ENCODE peak calls at places on chromosome 15, in seven cellular contexts. Y, G, I, M, K, W and R are unnamed samples.

GRCh38 chr15:69727257-69727924 is 274.8 kb downstream of the RPLP1 start:
- DNase-seq in Y (no peak), G (no peak), I (no peak), M (no peak), K (no peak), W (no peak), R (no peak)

GRCh38 chr15:89785064-89785770 is 9.1 kb downstream of the MESP2 start:
- DNase-seq in Y (no peak), G (no peak), I (no peak), M (no peak), K (peak), W (no peak), R (no peak)

GRCh38 chr15:68989876-68990754 is 24.4 kb upstream of the NOX5 start:
- DNase-seq in Y (no peak), G (no peak), I (no peak), M (no peak), K (no peak), W (no peak), R (no peak)

GRCh38 chr15:32029862-32030781 is at the start of gene CHRNA7:
- DNase-seq in Y (no peak), G (no peak), I (no peak), M (peak), K (peak), W (no peak), R (no peak)

GRCh38 chr15:45126535-45127158 is 3.0 kb downstream of the DUOXA1 start:
- DNase-seq in Y (no peak), G (peak), I (peak), M (no peak), K (peak), W (no peak), R (peak)

GRCh38 chr15:60798821-60799220 is 319.9 kb upstream of the ICE2 start:
- DNase-seq in Y (no peak), G (no peak), I (no peak), M (no peak), K (no peak), W (peak), R (no peak)

GRCh38 chr15:40986820-40987219 is 33.5 kb downstream of the CHAC1 start:
- DNase-seq in Y (no peak), G (no peak), I (no peak), M (no peak), K (no peak), W (no peak), R (no peak)

GRCh38 chr15:84755736-84756527 is 7.5 kb downstream of the ZNF592 start:
- DNase-seq in Y (no peak), G (no peak), I (no peak), M (no peak), K (no peak), W (no peak), R (no peak)

GRCh38 chr15:80120636-80121035 is 32.2 kb upstream of the FAH start:
- DNase-seq in Y (no peak), G (no peak), I (no peak), M (no peak), K (no peak), W (no peak), R (no peak)

GRCh38 chr15:78368115-78368514 is 28.0 kb downstream of the CRABP1 start:
- DNase-seq in Y (no peak), G (no peak), I (no peak), M (no peak), K (no peak), W (no peak), R (no peak)

GRCh38 chr15:56813995-56814394 is 80.7 kb upstream of the ZNF280D start:
- DNase-seq in Y (no peak), G (no peak), I (no peak), M (no peak), K (no peak), W (no peak), R (no peak)

GRCh38 chr15:58063612-58064011 is 1.9 kb downstream of the ALDH1A2 start:
- DNase-seq in Y (no peak), G (no peak), I (no peak), M (no peak), K (no peak), W (no peak), R (no peak)

GRCh38 chr15:29101491-29101890 is 168.1 kb downstream of the NSMCE3 start:
- DNase-seq in Y (no peak), G (no peak), I (no peak), M (no peak), K (no peak), W (no peak), R (no peak)

GRCh38 chr15:25790003-25790660 is 73.0 kb downstream of the ATP10A start:
- DNase-seq in Y (no peak), G (no peak), I (no peak), M (no peak), K (peak), W (peak), R (no peak)